ENCODE peak calls at places on chromosomes 4 and X, in five cellular contexts. N is K562, C is HepG2, K is H1, G is GM12891. F is an unnamed sample.

GRCh38 chr4:142318280-142318679 is 527.8 kb downstream of the INPP4B start:
- DNase-seq in C (no peak), N (no peak), G (no peak), K (no peak), F (no peak)

GRCh38 chr4:140113653-140114052 is 40.3 kb downstream of the MAML3 start:
- DNase-seq in K (no peak), N (no peak), C (no peak), G (no peak), F (no peak)

GRCh38 chrX:41441934-41442823 is 5.0 kb upstream of the NYX start:
- DNase-seq in G (peak), N (peak), K (peak), C (peak), F (peak)

GRCh38 chr4:6746721-6747689 is 31.0 kb downstream of the BLOC1S4 start:
- DNase-seq in N (no peak), G (no peak), C (no peak), K (no peak), F (no peak)

GRCh38 chr4:142645478-142646108 is 200.5 kb downstream of the INPP4B start:
- DNase-seq in K (no peak), N (no peak), C (no peak), G (no peak), F (no peak)

GRCh38 chr4:41154001-41154813 is 60.1 kb downstream of the APBB2 start:
- DNase-seq in C (no peak), N (no peak), G (no peak), K (no peak), F (no peak)

GRCh38 chr4:108143515-108143914 is 25.2 kb downstream of the LEF1 start:
- DNase-seq in K (no peak), C (no peak), G (no peak), N (no peak), F (no peak)

GRCh38 chr4:177237291-177237690 is 72.4 kb upstream of the NEIL3 start:
- DNase-seq in G (no peak), K (no peak), N (no peak), C (no peak), F (no peak)

GRCh38 chrX:21150208-21150607 is 224.0 kb upstream of the CNKSR2 start:
- DNase-seq in G (no peak), K (no peak), N (no peak), C (no peak), F (no peak)

GRCh38 chrX:39212456-39212855 is 411.2 kb downstream of the MID1IP1 start:
- DNase-seq in N (no peak), G (no peak), K (no peak), C (no peak), F (no peak)

GRCh38 chrX:118495958-118496762 is 545 bp downstream of the DOCK11 start:
- DNase-seq in G (no peak), N (peak), K (no peak), C (no peak), F (peak)

GRCh38 chr4:26087108-26087507 is 173.1 kb downstream of the SMIM20 start:
- DNase-seq in K (no peak), G (no peak), N (no peak), C (no peak), F (no peak)

GRCh38 chrX:114626323-114626722 is 42.4 kb downstream of the HTR2C start:
- DNase-seq in N (peak), C (peak), K (no peak), G (no peak), F (no peak)

GRCh38 chr4:9782136-9782436 is 652 bp downstream of the DRD5 start:
- DNase-seq in G (no peak), C (no peak), N (no peak), K (no peak), F (no peak)

GRCh38 chr4:153151535-153152452 is 52.4 kb upstream of the TRIM2 start:
- DNase-seq in G (peak), K (no peak), C (no peak), N (no peak), F (peak)

GRCh38 chrX:22171287-22172060 is 101.2 kb upstream of the CBLL2 start:
- DNase-seq in K (no peak), C (no peak), G (no peak), N (no peak), F (no peak)

GRCh38 chr4:71495454-71495853 is 156.6 kb downstream of the SLC4A4 start:
- DNase-seq in G (no peak), K (no peak), C (no peak), N (no peak), F (no peak)

GRCh38 chrX:151762802-151763201 is 28.3 kb downstream of the CNGA2 start:
- DNase-seq in K (no peak), C (no peak), N (peak), G (no peak), F (no peak)

GRCh38 chr4:25638221-25638601 is 17.4 kb upstream of the SLC34A2 start:
- DNase-seq in G (no peak), C (no peak), K (no peak), N (no peak), F (no peak)

GRCh38 chr4:126850286-126850685 is 782.5 kb upstream of the INTU start:
- DNase-seq in K (no peak), N (peak), G (no peak), C (no peak), F (no peak)

GRCh38 chrX:118566359-118566758 is 70.7 kb downstream of the DOCK11 start:
- DNase-seq in G (no peak), K (no peak), N (no peak), C (no peak), F (no peak)

GRCh38 chrX:14027031-14027430 is 2.7 kb downstream of the GEMIN8 start:
- DNase-seq in C (no peak), K (no peak), G (no peak), N (no peak), F (no peak)

GRCh38 chr4:182449960-182450359 is 206.8 kb downstream of the TENM3 start:
- DNase-seq in G (no peak), N (no peak), K (no peak), C (no peak), F (no peak)

GRCh38 chr4:6778435-6778834 is 4.1 kb upstream of the KIAA0232 start:
- DNase-seq in G (no peak), K (no peak), C (no peak), N (no peak), F (no peak)

GRCh38 chrX:70664726-70665125 is 220.1 kb downstream of the DLG3 start:
- DNase-seq in N (peak), G (no peak), K (no peak), C (peak), F (no peak)

GRCh38 chr4:1207157-1207470 is 34.7 kb upstream of the SPON2 start:
- DNase-seq in G (no peak), C (no peak), K (no peak), N (no peak), F (no peak)

GRCh38 chr4:132334081-132334480 is 815.0 kb upstream of the PCDH10 start:
- DNase-seq in N (no peak), G (no peak), K (no peak), C (no peak), F (no peak)

GRCh38 chr4:7769936-7770674 is 169.6 kb downstream of the AFAP1 start:
- DNase-seq in C (peak), K (no peak), G (no peak), N (no peak), F (no peak)

GRCh38 chr4:65071532-65071931 is 598.8 kb downstream of the EPHA5 start:
- DNase-seq in K (no peak), C (no peak), N (no peak), G (no peak), F (no peak)

GRCh38 chr4:67934628-67935027 is 28.7 kb downstream of the TMPRSS11A start:
- DNase-seq in C (no peak), N (no peak), K (no peak), G (no peak), F (no peak)

GRCh38 chrX:100645106-100645505 is 1.1 kb downstream of the SRPX2 start:
- DNase-seq in K (no peak), G (no peak), C (no peak), N (no peak), F (no peak)
- TF ChIP-seq POLR2A in K (no peak), G (no peak), C (no peak), N (no peak), F (no peak)

GRCh38 chr4:5385741-5386251 is 322.6 kb downstream of the EVC2 start:
- DNase-seq in C (no peak), K (no peak), G (no peak), N (peak), F (no peak)
- TF ChIP-seq TAF1 in C (no peak), K (no peak), G (no peak), N (no peak), F (no peak)

DNA sequence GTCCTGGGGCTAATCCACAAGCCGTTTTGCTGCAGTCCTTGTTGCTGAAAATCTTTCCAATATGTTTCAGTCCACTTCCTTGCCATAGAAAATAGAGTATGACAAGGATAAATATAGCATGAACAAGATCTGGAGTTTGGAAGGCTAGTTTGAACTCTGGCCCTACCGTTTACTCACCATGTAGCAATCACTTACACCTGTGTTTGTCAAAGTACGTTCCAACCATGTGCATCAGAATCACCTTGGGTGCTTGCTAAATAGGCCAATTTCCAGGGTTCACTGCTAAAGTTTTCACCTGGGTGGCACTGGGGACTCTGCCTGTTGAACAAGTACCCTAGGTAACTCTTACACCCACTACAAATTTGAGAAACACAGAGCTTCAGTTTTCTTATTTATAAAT is 188.9 kb downstream of the ENOX2 start:
- DNase-seq in N (no peak), C (peak), G (no peak), K (no peak), F (no peak)
- TF ChIP-seq POLR2AphosphoS5 in N (no peak), C (no peak), G (no peak), K (no peak), F (no peak)

DNA sequence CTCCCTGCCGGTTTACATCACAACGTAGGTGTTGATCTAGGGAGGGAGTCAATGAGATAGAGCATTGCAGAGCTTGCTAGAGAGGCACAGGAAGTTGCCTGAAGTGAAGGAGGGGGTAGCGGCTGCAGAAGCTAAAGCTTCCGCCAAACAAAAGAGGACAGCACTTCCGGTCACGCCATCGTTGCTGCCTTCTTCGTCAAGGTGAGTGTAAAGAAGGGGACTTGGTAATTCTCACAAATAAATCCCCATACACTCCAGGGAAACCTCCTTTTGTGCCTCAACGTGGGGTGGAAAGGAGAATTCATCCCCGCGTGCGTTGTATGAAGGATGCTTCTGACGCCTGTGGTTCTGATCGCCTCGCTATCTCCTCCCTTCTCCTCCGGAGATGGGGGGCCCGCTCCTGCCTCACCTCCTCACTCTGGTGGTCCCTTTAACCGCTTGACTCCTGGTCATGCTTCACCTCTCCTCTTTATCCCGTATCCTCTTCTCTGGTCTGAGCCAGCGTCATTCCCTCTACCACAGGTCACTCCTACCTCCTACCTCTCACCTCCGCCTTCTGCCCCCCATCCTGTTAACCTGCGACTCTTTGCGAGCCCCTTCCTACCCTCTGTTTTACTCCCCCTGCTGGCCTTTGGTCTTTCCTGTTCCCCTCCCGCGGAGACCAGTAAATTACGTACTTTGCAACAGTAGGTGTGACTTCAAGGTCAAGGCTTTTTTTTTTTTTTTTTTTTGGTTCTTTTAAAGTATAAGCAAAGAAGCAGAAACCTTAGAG is 59.9 kb downstream of the GSPT2 start:
- DNase-seq in K (peak), G (peak), C (peak), N (peak), F (peak)
- TF ChIP-seq POLR2A in K (peak), G (peak), C (no peak), N (peak), F (peak)

GRCh38 chr4:5366009-5366386 is 314.7 kb downstream of the STK32B start:
- DNase-seq in C (no peak), K (no peak), N (no peak), G (no peak), F (no peak)

GRCh38 chr4:5366421-5366820 is 315.1 kb downstream of the STK32B start:
- DNase-seq in K (no peak), C (no peak), G (no peak), N (no peak), F (no peak)

GRCh38 chr4:5368426-5368825 is 317.1 kb downstream of the STK32B start:
- DNase-seq in K (no peak), C (no peak), N (no peak), G (no peak), F (no peak)

GRCh38 chr4:5364406-5364805 is 313.1 kb downstream of the STK32B start:
- DNase-seq in N (no peak), C (no peak), G (no peak), K (no peak), F (no peak)

DNA sequence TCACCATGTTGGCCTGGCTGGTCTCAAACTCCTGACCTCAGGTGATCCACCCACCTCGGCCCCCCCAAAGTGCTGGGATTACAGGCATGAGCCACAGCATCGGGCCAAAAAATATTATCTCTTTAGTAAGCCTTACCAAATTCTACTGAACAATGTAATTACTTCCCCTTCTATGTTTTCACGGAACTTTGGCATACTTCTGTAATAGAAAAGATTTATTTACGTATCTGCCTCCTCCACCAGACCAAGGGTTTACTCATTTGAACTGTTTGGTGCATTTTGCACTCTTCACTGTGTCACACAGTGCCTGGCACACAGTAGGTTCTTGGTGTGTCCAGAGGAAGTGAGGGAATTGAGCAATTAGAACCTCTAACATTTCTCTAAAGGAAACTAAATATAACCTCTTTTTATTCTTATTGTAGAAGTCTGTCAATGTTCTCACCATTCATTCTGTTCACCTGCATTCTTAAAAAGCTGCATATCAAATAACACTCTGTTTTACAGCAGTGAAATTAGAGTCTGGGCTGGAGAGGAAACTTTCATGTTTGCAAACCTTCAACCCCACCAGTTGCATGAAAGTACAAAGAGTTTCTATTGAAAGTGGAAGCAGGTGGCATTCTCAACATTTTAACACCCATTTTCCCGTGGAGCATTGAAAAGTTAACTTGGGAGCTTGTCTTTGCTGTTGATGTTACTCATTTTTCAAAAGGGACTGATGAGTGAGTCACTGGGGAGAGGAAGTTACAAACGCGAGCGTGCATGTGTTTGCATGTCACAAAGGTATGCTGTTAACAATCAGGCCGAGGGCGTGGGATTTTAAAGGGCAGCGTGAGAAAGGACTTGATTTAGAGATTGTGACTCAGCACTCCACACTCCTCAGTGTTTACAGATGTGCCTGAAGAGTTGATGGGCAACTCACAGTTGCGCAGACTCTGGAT is 314.1 kb downstream of the STK32B start:
- DNase-seq in K (peak), N (no peak), G (no peak), C (peak), F (no peak)
- TF ChIP-seq TAF1 in K (no peak), N (no peak), G (no peak), C (no peak), F (no peak)

DNA sequence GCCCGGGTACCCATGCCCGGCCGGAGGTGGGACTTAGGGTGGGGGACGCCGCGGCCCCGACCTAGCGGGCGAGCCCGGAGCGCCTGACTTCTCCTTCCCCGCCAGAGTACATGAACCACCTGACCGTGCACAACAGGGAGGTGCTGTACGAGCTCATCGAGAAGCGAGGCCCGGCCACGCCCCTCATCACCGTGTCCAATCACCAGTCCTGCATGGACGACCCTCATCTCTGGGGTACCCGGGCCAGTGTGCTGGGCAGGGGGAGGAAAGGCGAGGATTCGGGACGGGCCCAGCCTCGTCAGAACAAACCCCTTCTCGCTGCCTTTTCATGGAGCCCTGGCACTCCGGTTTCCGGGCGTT is 622 bp downstream of the TAFAZZIN start:
- DNase-seq in G (peak), C (peak), K (no peak), N (peak), F (peak)
- TF ChIP-seq POLR2AphosphoS5 in G (no peak), C (peak), K (no peak), N (peak), F (no peak)

F was measured in GM12892.